ENCODE peak calls at places on chromosomes 12 and 14, in eight cellular contexts. W, D, C, M, H, A, S and L are unnamed samples.

GRCh38 chr12:6632026-6632978 is 3.5 kb downstream of the LPAR5 start:
- DNase-seq in D (no peak), A (no peak), M (peak; percentile 56), W (no peak), H (no peak), S (no peak), C (no peak), L (no peak)

GRCh38 chr12:26276709-26277108 is 81.3 kb downstream of the SSPN start:
- DNase-seq in A (no peak), M (no peak), D (no peak), W (no peak), H (no peak), S (no peak), C (no peak), L (no peak)

GRCh38 chr12:4084631-4085030 is 188.9 kb upstream of the CCND2 start:
- DNase-seq in S (no peak), C (no peak), H (no peak), W (no peak), A (no peak), D (no peak), M (no peak), L (no peak)

GRCh38 chr12:127810026-127810425 is 456.9 kb upstream of the TMEM132C start:
- DNase-seq in A (no peak), M (no peak), S (no peak), D (peak; percentile 95), C (no peak), H (no peak), W (no peak), L (no peak)

GRCh38 chr12:6471992-6472366 is 1.5 kb upstream of the VAMP1 start:
- DNase-seq in C (no peak), H (peak; percentile 17), W (no peak), M (no peak), A (no peak), S (no peak), D (no peak), L (no peak)

GRCh38 chr14:87992349-87992719 is 648 bp downstream of the GALC start:
- DNase-seq in C (no peak), H (no peak), A (no peak), S (no peak), W (no peak), D (no peak), M (no peak), L (no peak)

GRCh38 chr12:9626291-9626690 is 18.6 kb upstream of the KLRB1 start:
- DNase-seq in C (no peak), M (no peak), S (no peak), W (no peak), D (no peak), H (no peak), A (no peak), L (no peak)

GRCh38 chr14:91519239-91520036 is 9.3 kb upstream of the PPP4R3A start:
- DNase-seq in A (no peak), S (no peak), D (no peak), H (no peak), W (no peak), C (no peak), M (no peak), L (no peak)

GRCh38 chr12:11497438-11497837 is 102.1 kb upstream of the PRB2 start:
- DNase-seq in C (no peak), W (no peak), S (no peak), A (no peak), H (no peak), M (no peak), D (no peak), L (no peak)

GRCh38 chr12:112685321-112685720 is 106.2 kb upstream of the RPH3A start:
- DNase-seq in D (no peak), W (no peak), C (no peak), A (no peak), M (no peak), H (no peak), S (no peak), L (no peak)

GRCh38 chr14:81449114-81449513 is 49.0 kb upstream of the STON2 start:
- DNase-seq in H (no peak), W (no peak), C (no peak), S (peak; percentile 31), M (no peak), A (peak; percentile 26), D (no peak), L (no peak)